ENCODE peak calls at places on chromosome 16, in nine cellular contexts. R, M, I, A, S, C, Y, D and P are unnamed samples.

GRCh38 chr16:27461483-27462171 is 59.7 kb downstream of the IL21R start:
- DNase-seq in D (peak; percentile 72), C (peak; percentile 54), S (no peak), A (no peak), R (no peak), Y (no peak), I (no peak), M (no peak), P (no peak)

GRCh38 chr16:81316176-81316496 is 1.4 kb downstream of the GAN start:
- DNase-seq in R (no peak), Y (peak; percentile 22), A (no peak), M (no peak), D (no peak), I (no peak), S (no peak), C (no peak), P (no peak)

GRCh38 chr16:88819126-88819525 is 7.4 kb upstream of the APRT start:
- DNase-seq in S (no peak), C (no peak), D (no peak), Y (no peak), M (no peak), I (no peak), R (no peak), A (no peak), P (no peak)

GRCh38 chr16:86505185-86505898 is 5.0 kb upstream of the FOXF1 start:
- DNase-seq in A (no peak), I (peak; percentile 70), C (peak; percentile 55), S (no peak), M (no peak), Y (no peak), D (no peak), R (no peak), P (no peak)

GRCh38 chr16:71954180-71954579 is 46.0 kb downstream of the PKD1L3 start:
- DNase-seq in S (no peak), R (no peak), Y (no peak), A (no peak), I (no peak), C (no peak), M (no peak), D (no peak), P (no peak)

GRCh38 chr16:64269756-64270155 is 852.1 kb downstream of the CDH11 start:
- DNase-seq in A (no peak), I (no peak), D (no peak), Y (no peak), M (no peak), R (no peak), S (no peak), C (peak; percentile 19), P (no peak)

GRCh38 chr16:4832698-4833343 is 14.3 kb downstream of the GLYR1 start:
- DNase-seq in C (no peak), Y (no peak), R (no peak), D (no peak), A (no peak), M (no peak), I (no peak), S (no peak), P (no peak)

GRCh38 chr16:84739349-84740124 is 39.7 kb downstream of the USP10 start:
- DNase-seq in M (no peak), S (no peak), Y (no peak), C (peak; percentile 97), D (no peak), A (no peak), I (no peak), R (no peak), P (no peak)

GRCh38 chr16:65763640-65764305 is 602.7 kb upstream of the CDH5 start:
- DNase-seq in A (no peak), S (no peak), D (no peak), R (no peak), C (no peak), I (no peak), M (no peak), Y (no peak), P (no peak)

GRCh38 chr16:77057161-77057736 is 133.7 kb upstream of the MON1B start:
- DNase-seq in S (no peak), C (no peak), I (no peak), R (no peak), D (no peak), A (no peak), Y (no peak), M (no peak), P (no peak)
- TF ChIP-seq CTCF in S (no peak), C (no peak), I (peak; percentile 30), R (no peak), D (no peak), A (no peak), Y (no peak), M (no peak), P (no peak)

GRCh38 chr16:2081685-2082084 is 33.9 kb downstream of the TSC2 start:
- DNase-seq in S (no peak), R (no peak), C (no peak), I (no peak), M (no peak), Y (no peak), D (no peak), A (no peak), P (no peak)

GRCh38 chr16:2081201-2081600 is 33.4 kb downstream of the TSC2 start:
- DNase-seq in S (no peak), M (no peak), I (no peak), Y (no peak), D (no peak), R (no peak), A (no peak), C (no peak), P (no peak)

GRCh38 chr16:2083409-2083808 is 35.6 kb downstream of the TSC2 start:
- DNase-seq in I (no peak), M (no peak), S (no peak), D (no peak), A (no peak), C (no peak), R (no peak), Y (no peak), P (no peak)

GRCh38 chr16:2082983-2083364 is 35.2 kb downstream of the TSC2 start:
- DNase-seq in A (no peak), M (no peak), R (no peak), D (no peak), C (no peak), S (no peak), Y (no peak), I (no peak), P (no peak)

DNA sequence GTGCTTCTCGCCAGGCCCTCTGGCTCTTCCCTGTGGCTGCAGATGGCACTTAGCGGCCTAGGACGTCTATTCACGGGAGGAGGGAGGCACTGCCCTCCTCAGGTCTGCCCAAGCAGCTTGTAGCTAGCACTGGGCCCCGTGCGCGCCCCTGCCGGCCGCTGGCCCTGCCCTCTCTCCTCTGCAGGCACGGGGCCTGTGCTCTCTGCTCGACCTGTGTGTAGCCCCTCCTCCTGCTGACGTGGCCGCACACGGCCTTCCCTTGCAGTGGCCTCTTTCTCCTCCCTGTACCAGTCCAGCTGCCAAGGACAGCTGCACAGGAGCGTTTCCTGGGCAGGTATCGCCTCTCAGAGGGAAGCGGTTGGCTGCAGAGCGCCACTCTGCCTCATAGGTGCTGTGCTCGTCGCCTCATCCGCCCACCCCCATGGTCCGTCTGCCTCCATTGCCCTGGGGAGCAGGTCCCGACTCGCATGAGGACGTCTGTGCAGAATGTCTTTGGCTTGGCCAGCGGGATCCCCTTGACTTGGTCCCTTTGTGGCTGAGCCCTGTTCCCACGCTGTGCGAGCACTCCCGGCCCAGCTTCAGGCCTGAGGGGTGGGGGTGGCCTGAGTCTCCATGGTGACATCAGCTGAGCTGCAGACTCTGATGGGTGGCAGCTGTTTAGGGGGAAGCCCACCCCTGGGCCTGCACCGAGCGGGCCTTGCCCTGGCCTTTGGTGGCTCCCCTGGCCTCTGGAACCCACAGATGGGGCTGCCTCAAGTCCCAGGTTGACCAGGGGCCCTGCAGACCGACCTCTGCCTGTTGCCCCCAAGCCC is 34.6 kb downstream of the TSC2 start:
- DNase-seq in R (peak; percentile 36), A (no peak), I (no peak), S (no peak), C (peak; percentile 41), M (no peak), Y (no peak), D (no peak), P (no peak)
- TF ChIP-seq CTCF in R (no peak), A (no peak), I (no peak), S (no peak), C (no peak), M (no peak), Y (no peak), D (no peak), P (no peak)

GRCh38 chr16:11869657-11870228 is 18.4 kb upstream of the RSL1D1 start:
- DNase-seq in D (no peak), Y (no peak), M (no peak), I (no peak), R (no peak), C (no peak), A (no peak), S (no peak), P (no peak)

GRCh38 chr16:11875721-11876120 is 24.4 kb upstream of the RSL1D1 start:
- DNase-seq in Y (no peak), C (no peak), A (no peak), M (no peak), S (no peak), D (no peak), I (no peak), R (no peak), P (no peak)

GRCh38 chr16:11876306-11876705 is 25.0 kb upstream of the RSL1D1 start:
- DNase-seq in R (no peak), S (no peak), M (no peak), I (peak; percentile 78), A (no peak), C (no peak), Y (no peak), D (no peak), P (no peak)

GRCh38 chr16:11868412-11868980 is 17.2 kb upstream of the RSL1D1 start:
- DNase-seq in D (no peak), Y (no peak), M (no peak), R (no peak), C (no peak), A (no peak), S (no peak), I (no peak), P (no peak)

GRCh38 chr16:11871193-11871592 is 19.9 kb upstream of the RSL1D1 start:
- DNase-seq in M (no peak), R (peak; percentile 53), D (no peak), I (peak; percentile 79), Y (peak; percentile 39), A (no peak), C (peak; percentile 30), S (no peak), P (no peak)
- TF ChIP-seq CTCF in M (no peak), R (peak; percentile 16), D (no peak), I (peak; percentile 57), Y (peak; percentile 26), A (no peak), C (peak; percentile 7), S (no peak), P (peak; percentile 55)

DNA sequence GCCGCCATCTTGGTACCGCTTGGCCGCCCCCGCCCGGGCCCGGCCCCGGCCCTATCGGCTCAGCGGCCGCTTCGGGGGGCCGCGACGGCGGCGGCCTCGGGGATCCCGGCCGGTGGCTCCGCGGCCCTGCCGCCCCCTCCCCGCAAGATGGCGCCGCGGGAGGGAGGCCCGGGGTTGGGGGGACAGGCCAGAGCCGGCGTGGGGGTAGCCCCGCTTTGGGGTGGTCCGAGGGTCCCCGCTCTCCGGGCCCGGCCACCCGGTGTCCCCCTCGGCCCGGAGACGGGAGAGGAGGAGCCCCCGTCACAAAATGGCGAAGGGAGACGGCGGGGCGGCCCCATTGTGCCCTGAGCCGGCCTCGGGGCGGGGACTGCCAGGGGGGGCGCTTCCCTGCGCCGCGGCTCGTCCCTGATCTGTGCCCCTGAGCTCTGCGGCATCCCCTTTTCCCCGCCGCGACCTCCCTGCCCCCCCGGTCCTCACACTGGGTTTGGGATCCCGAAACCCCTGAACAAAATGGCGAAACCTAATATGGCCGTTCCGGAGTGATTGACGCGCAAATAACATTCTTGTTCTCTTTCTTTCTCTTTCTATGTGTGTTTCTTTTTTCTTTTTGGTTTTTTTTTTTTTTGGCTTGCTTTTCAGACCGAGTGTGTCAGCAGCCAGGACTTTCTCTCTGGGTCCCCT is 978 bp downstream of the HAPSTR1 start:
- DNase-seq in D (peak; percentile 94), A (peak; percentile 25), S (peak; percentile 36), C (no peak), I (peak; percentile 71), Y (peak; percentile 57), M (peak; percentile 48), R (peak; percentile 18), P (no peak)
- TF ChIP-seq CTCF in D (no peak), A (no peak), S (no peak), C (peak; percentile 17), I (peak; percentile 29), Y (peak; percentile 5), M (no peak), R (peak; percentile 22), P (peak; percentile 56)